ENCODE peak calls at places on chromosomes 11 and 22, in five cellular contexts. Q is neuronal stem cell, N is suprapubic skin, R is hepatocyte, P is sigmoid colon. O is an unnamed sample. For H3K9me3 and H3K27me3, the result is how much of the 10 kb centered on the place peaks cover.

GRCh38 chr11:100639140-100639539 is 47.9 kb upstream of the ARHGAP42 start:
- DNase-seq in Q (no peak), N (no peak), R (peak), P (no peak), O (no peak)

GRCh38 chr11:42049650-42050049 is 590.2 kb upstream of the LRRC4C start:
- DNase-seq in Q (no peak), N (no peak), R (no peak), P (no peak), O (no peak)

GRCh38 chr11:66068154-66068821 is 1.8 kb upstream of the PACS1 start:
- DNase-seq in Q (peak), N (peak), R (peak), P (peak), O (peak)

GRCh38 chr11:75244052-75244814 is 3.7 kb downstream of the TPBGL start:
- DNase-seq in Q (no peak), N (peak), R (no peak), P (no peak), O (no peak)

GRCh38 chr11:22624742-22625447 is 728 bp downstream of the FANCF start:
- DNase-seq in Q (no peak), N (no peak), R (peak), P (peak), O (peak)

GRCh38 chr11:27700351-27701261 is at the start of gene BDNF:
- DNase-seq in Q (peak), N (no peak), R (peak), P (no peak), O (no peak)

GRCh38 chr11:28966951-28967350 is 858.8 kb downstream of the METTL15 start:
- DNase-seq in Q (no peak), N (no peak), R (no peak), P (no peak), O (no peak)

GRCh38 chr11:88231894-88232482 is 56.7 kb upstream of the RAB38 start:
- DNase-seq in Q (peak), N (no peak), R (peak), P (no peak), O (no peak)

DNA sequence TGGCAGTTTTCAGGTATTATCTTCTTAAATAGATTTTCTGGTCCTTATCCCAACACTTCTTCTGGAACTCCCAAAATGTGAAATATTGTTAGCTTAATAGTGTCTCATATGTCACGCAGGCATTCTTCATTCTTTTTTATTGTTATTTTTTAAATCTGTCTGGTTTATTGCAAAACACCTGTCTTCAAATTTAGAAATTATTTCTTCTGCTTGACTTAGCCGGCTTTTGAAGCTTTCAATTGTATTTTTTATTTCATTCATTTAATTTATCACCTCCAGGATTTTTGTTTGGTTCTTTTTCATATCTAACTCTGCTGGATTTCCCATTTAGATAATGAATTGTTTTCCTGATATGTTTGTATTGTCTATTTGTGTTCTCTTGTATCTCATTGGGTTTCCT is 49.9 kb downstream of the KCNQ1OT1 start:
- DNase-seq in Q (no peak), N (no peak), R (no peak), P (no peak), O (no peak)
- H3K9me3 ChIP-seq in Q (under half), N (under half), R (half or more), P (under half), O (half or more)

GRCh38 chr11:43517518-43517917 is 158.8 kb downstream of the TTC17 start:
- DNase-seq in Q (no peak), N (no peak), R (no peak), P (no peak), O (no peak)

GRCh38 chr11:43523632-43524031 is 156.9 kb upstream of the HSD17B12 start:
- DNase-seq in Q (no peak), N (no peak), R (no peak), P (no peak), O (no peak)

GRCh38 chr11:43516316-43516820 is 157.6 kb downstream of the TTC17 start:
- DNase-seq in Q (peak), N (no peak), R (no peak), P (no peak), O (no peak)

GRCh38 chr11:43518407-43519165 is 159.9 kb downstream of the TTC17 start:
- DNase-seq in Q (no peak), N (no peak), R (no peak), P (no peak), O (no peak)

GRCh38 chr11:43521471-43521870 is 159.1 kb upstream of the HSD17B12 start:
- DNase-seq in Q (no peak), N (no peak), R (no peak), P (no peak), O (no peak)
- H3K27me3 ChIP-seq in Q (under half), N (under half), R (under half), P (under half), O (half or more)

GRCh38 chr22:47373648-47374272 is 611.3 kb downstream of the TBC1D22A start:
- DNase-seq in Q (no peak), N (peak), R (no peak), P (no peak), O (no peak)
- H3K9me3 ChIP-seq in Q (half or more), N (under half), R (under half), P (under half), O (under half)

GRCh38 chr11:113464416-113464815 is 10.8 kb downstream of the DRD2 start:
- DNase-seq in Q (no peak), N (no peak), R (no peak), P (no peak), O (no peak)
- H3K27me3 ChIP-seq in Q (under half), N (under half), R (under half), P (under half), O (half or more)

GRCh38 chr11:35664977-35665441 is 2.4 kb downstream of the TRIM44 start:
- DNase-seq in Q (no peak), N (no peak), R (no peak), P (no peak), O (no peak)

GRCh38 chr11:35671396-35672127 is 9.0 kb downstream of the TRIM44 start:
- DNase-seq in Q (no peak), N (no peak), R (no peak), P (no peak), O (no peak)

GRCh38 chr11:35662649-35663407 is at the start of gene TRIM44:
- DNase-seq in Q (peak), N (peak), R (peak), P (peak), O (peak)

GRCh38 chr11:35663408-35663702 is 780 bp downstream of the TRIM44 start:
- DNase-seq in Q (no peak), N (no peak), R (no peak), P (no peak), O (no peak)

DNA sequence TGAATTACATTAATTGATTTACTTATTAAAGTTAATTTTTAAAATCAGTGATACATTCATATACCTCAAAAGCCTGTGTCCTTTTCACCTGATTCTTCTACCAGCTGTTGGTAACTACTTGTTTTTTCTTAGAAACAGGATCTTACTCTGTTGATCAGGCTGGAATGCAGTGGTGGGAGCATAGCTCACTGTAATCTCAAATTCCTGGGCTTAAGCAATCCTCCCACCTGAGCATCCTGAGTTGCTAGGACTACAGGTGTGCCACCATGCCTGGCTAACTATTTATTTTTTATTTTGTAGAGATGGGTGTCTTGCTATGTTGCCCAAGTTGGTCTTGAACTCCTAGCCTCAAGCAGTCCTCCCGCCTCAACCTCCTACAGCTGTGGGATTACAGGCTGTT is 4.7 kb downstream of the TRIM44 start:
- DNase-seq in Q (no peak), N (no peak), R (no peak), P (no peak), O (no peak)
- H3K9me3 ChIP-seq in Q (under half), N (under half), R (under half), P (under half), O (half or more)

DNA sequence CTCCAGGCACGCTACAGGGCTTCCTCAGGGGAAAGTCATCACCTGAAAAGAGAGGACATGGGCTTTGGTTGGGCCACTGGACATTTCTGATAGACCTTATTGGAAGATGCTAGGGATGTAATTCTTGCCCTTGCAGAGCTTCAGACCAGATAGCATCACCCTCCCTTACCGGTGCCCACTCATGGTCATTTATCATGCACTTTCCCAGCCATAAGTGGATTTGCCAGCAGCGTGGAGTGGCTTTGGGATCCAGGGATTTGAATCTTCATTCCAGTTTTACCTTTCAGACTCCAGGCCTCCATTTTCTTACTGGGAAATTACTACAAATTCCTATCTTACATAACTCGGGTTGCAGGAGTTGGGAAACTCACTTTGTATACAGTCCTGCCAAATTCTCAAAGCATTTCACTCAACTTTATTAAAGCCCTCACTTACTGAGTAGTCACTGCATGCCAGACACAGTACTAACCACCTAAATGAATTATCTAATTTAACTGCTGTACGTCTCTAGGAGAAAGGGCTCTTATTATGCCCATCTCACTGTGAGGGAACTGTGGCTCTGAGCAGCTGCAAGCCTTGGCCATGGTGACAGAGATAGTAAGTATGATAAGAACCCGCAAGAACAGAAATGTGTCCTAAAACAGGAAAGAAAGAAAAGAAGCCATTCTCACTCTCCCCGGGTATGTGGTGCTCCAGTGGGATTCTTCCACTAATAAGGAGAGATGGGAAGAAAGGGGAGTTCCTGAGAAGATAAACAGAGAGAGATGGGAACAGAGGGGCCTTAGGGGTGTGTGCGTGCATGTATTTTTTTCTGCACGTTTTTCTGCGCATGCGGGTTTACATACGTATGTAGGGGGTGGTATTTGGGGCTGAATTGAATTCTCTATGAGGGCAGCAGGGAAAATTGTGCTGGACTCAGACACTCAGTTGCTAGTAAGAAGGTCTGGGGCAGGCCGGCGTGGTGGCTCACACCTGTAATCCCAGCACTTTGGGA is 9.7 kb downstream of the CHRM1 start:
- DNase-seq in Q (no peak), N (no peak), R (no peak), P (no peak), O (no peak)
- H3K27me3 ChIP-seq in Q (under half), N (under half), R (under half), P (under half), O (under half)

DNA sequence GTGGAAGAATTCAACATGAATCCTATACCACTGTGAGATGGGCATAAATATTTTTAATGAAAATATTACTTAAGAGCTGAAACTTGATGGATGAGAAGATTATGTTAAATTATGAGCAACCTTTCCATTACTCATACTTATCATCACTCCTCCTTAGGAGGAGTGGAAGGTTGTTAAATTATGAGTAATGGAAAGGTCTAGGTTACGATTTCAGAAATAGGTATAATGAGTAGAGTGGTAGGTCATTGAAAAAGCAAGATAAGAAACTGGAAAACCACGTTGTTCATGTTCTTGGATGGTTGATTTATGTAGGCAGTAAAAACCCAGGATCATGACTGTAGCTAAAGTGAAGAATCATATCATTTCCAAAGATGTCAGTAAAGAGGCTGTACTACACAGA is 973.2 kb upstream of the RAG2 start:
- DNase-seq in Q (no peak), N (no peak), R (no peak), P (no peak), O (no peak)
- H3K9me3 ChIP-seq in Q (under half), N (under half), R (under half), P (under half), O (under half)

GRCh38 chr22:39685336-39686177 is 115.0 kb downstream of the CACNA1I start:
- DNase-seq in Q (no peak), N (no peak), R (no peak), P (no peak), O (no peak)
- H3K27me3 ChIP-seq in Q (under half), N (half or more), R (under half), P (under half), O (half or more)

O was measured in left ventricle myocardium inferior.